ENCODE peak calls at places on chromosome 17, in four cellular contexts. D, F, E and T are unnamed samples.

GRCh38 chr17:6497496-6498221 is 53.4 kb downstream of the PIMREG start:
- DNase-seq in F (peak), D (no peak), E (no peak), T (no peak)

GRCh38 chr17:19743101-19744100 is 4.7 kb downstream of the ALDH3A1 start:
- DNase-seq in F (no peak), D (no peak), E (no peak), T (no peak)

GRCh38 chr17:38451030-38451839 is 23.0 kb downstream of the ARHGAP23 start:
- DNase-seq in F (peak), D (peak), E (no peak), T (peak)

GRCh38 chr17:63151981-63152523 is 186.0 kb downstream of the TANC2 start:
- DNase-seq in E (no peak), D (no peak), F (no peak), T (peak)

GRCh38 chr17:49508061-49508865 is 13.2 kb downstream of the NGFR start:
- DNase-seq in E (no peak), D (no peak), F (peak), T (no peak)

GRCh38 chr17:29884995-29885394 is 45.0 kb downstream of the SSH2 start:
- DNase-seq in D (no peak), E (no peak), F (no peak), T (no peak)

GRCh38 chr17:29125651-29126050 is 54.5 kb downstream of the MYO18A start:
- DNase-seq in F (no peak), D (no peak), E (no peak), T (no peak)

GRCh38 chr17:31074772-31075538 is 19.8 kb upstream of the NF1 start:
- DNase-seq in F (peak), E (no peak), D (peak), T (peak)

GRCh38 chr17:34254651-34255380 is at the start of gene CCL2:
- DNase-seq in E (peak), F (peak), D (peak), T (peak)

GRCh38 chr17:7477392-7478275 is 1.8 kb downstream of the ZBTB4 start:
- DNase-seq in D (no peak), E (peak), F (peak), T (peak)

GRCh38 chr17:67434061-67434525 is 57.0 kb downstream of the PITPNC1 start:
- DNase-seq in E (no peak), F (no peak), D (peak), T (no peak)

GRCh38 chr17:4161179-4161559 is 18.2 kb downstream of the CYB5D2 start:
- DNase-seq in F (peak), E (no peak), D (no peak), T (peak)

GRCh38 chr17:6753006-6753445 is 2.8 kb upstream of the XAF1 start:
- DNase-seq in D (peak), E (peak), F (peak), T (peak)

GRCh38 chr17:54864636-54865420 is 35.8 kb upstream of the TOM1L1 start:
- DNase-seq in F (no peak), E (no peak), D (no peak), T (no peak)

GRCh38 chr17:20934288-20934687 is 108.5 kb downstream of the USP22 start:
- DNase-seq in D (no peak), E (no peak), F (no peak), T (peak)

GRCh38 chr17:34997355-34997862 is 17.1 kb downstream of the LIG3 start:
- DNase-seq in D (no peak), F (no peak), E (peak), T (peak)

GRCh38 chr17:77891602-77892001 is 66.9 kb upstream of the TNRC6C start:
- DNase-seq in D (no peak), F (no peak), E (no peak), T (no peak)

GRCh38 chr17:21125862-21126261 is 902 bp upstream of the DHRS7B start:
- DNase-seq in F (no peak), D (peak), E (no peak), T (no peak)

GRCh38 chr17:27200476-27200875 is 93.4 kb upstream of the WSB1 start:
- DNase-seq in D (no peak), E (no peak), F (no peak), T (no peak)

GRCh38 chr17:21193031-21193430 is 20.9 kb downstream of the TMEM11 start:
- DNase-seq in D (no peak), E (no peak), F (no peak), T (no peak)

GRCh38 chr17:47724705-47725104 is 8.3 kb upstream of the TBX21 start:
- DNase-seq in D (no peak), E (no peak), F (no peak), T (no peak)

GRCh38 chr17:4229627-4230026 is 34.2 kb downstream of the ANKFY1 start:
- DNase-seq in D (no peak), F (no peak), E (no peak), T (peak)

GRCh38 chr17:36705651-36706436 is 104.5 kb downstream of the MRM1 start:
- DNase-seq in E (peak), D (no peak), F (peak), T (peak)

GRCh38 chr17:27603870-27604794 is 26.9 kb upstream of the LGALS9 start:
- DNase-seq in D (no peak), F (no peak), E (peak), T (no peak)

GRCh38 chr17:64240261-64240740 is 22.8 kb downstream of the TEX2 start:
- DNase-seq in F (peak), E (no peak), D (no peak), T (no peak)

GRCh38 chr17:80755650-80756405 is 211.2 kb downstream of the RPTOR start:
- DNase-seq in E (no peak), F (peak), D (no peak), T (no peak)
- TF ChIP-seq CTCF in E (no peak), F (peak), D (peak), T (peak)

GRCh38 chr17:82698974-82699442 is 510 bp upstream of the RAB40B start:
- DNase-seq in E (no peak), D (peak), F (no peak), T (no peak)

GRCh38 chr17:82696916-82697807 is 1.3 kb downstream of the RAB40B start:
- DNase-seq in F (peak), E (no peak), D (no peak), T (no peak)

GRCh38 chr17:82698065-82698973 is at the start of gene RAB40B:
- DNase-seq in E (peak), D (peak), F (peak), T (peak)

GRCh38 chr17:82697808-82698064 is 762 bp downstream of the RAB40B start:
- DNase-seq in E (no peak), F (no peak), D (no peak), T (no peak)

DNA sequence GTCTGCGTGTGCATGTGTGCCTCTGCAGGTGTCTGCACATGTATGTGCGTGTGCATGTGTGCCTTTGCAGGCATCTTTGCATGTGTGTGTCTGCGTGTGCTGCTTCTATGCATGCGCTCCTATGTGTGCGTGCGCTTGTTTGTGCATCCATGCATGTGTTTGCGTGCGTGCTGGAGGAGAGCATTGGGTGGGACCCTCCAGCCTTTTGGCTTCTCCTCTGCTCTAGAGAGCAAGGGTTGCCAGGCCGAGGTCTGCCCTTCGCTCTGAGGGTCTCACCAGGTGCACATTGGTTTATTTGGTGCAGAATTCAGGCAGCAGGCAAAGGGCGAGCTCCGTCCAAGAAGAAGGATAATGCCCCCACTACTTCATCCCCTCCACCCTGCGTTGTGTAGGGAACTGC is 1.1 kb upstream of the RAB40B start:
- DNase-seq in D (no peak), F (no peak), E (no peak), T (no peak)
- H3K4me3 ChIP-seq in D (peak), F (peak), E (no peak), T (no peak)

DNA sequence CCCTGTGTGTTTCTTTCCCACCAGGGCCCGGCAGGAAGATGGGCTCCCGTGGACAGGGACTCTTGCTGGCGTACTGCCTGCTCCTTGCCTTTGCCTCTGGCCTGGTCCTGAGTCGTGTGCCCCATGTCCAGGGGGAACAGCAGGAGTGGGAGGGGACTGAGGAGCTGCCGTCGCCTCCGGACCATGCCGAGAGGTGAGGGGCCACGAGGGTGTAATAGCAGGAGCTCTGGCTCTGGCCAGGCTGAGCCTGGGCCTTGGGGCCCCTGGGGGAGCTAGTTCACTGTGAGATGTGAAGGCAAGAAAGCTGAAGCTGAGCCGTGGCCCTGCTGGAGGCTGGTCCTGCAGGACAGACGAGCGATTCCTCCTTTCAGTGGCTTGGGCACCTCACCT is 20.0 kb downstream of the C1QTNF1 start:
- DNase-seq in F (no peak), E (no peak), D (no peak), T (no peak)
- TF ChIP-seq CTCF in F (no peak), E (no peak), D (no peak), T (no peak)

DNA sequence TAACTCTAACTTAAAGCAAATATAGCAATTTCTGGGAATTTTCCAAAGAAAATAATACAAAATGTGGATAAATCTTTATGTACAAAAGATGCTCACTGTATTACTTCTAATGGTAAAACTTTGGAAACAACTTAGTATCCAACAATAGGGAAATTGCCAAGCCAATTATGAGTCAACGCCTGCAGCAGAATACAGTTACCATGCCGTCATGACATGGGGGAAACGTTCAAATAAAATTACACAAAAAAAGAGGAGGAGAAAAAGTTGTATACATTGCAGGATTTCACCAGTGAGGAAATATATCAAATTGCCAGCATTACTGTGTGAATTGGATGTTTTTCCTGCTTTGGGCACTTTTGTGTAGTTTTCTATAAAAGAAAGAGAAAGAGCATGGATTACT is 469.6 kb downstream of the SOX9 start:
- DNase-seq in F (no peak), D (no peak), E (no peak), T (peak)
- H3K4me3 ChIP-seq in F (no peak), D (no peak), E (peak), T (peak)

GRCh38 chr17:42832934-42833770 is at the start of gene PSME3:
- DNase-seq in F (peak), D (peak), E (peak), T (peak)
- TF ChIP-seq CTCF in F (peak), D (no peak), E (no peak), T (peak)

DNA sequence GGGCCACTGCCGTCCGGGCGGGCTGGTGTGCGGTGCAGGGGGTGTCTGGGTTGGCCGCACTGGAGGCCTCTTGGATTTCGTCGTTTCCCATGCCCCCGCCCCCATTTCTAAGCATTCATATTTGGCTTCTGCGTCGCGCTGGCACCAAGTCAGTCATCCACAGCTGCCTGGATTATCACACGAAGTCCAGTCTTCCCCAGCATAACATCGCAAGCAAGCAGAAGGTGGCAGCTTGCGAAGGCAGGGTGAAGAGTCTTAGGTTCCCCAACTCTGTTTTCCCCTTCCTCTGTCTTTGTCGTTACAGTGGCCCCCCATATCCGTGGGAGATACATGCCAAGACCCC is 43.5 kb downstream of the ELAC2 start:
- DNase-seq in F (no peak), E (no peak), D (no peak), T (no peak)
- H3K4me3 ChIP-seq in F (no peak), E (no peak), D (peak), T (peak)

GRCh38 chr17:17783121-17783824 is 53.5 kb downstream of the SREBF1 start:
- DNase-seq in D (peak), E (peak), F (peak), T (peak)

GRCh38 chr17:17779015-17779611 is 57.7 kb downstream of the SREBF1 start:
- DNase-seq in E (no peak), F (no peak), D (no peak), T (no peak)

GRCh38 chr17:17782425-17783120 is 54.2 kb downstream of the SREBF1 start:
- DNase-seq in D (peak), F (peak), E (peak), T (peak)

GRCh38 chr17:17781591-17782424 is 55.0 kb downstream of the SREBF1 start:
- DNase-seq in D (peak), F (peak), E (peak), T (peak)

DNA sequence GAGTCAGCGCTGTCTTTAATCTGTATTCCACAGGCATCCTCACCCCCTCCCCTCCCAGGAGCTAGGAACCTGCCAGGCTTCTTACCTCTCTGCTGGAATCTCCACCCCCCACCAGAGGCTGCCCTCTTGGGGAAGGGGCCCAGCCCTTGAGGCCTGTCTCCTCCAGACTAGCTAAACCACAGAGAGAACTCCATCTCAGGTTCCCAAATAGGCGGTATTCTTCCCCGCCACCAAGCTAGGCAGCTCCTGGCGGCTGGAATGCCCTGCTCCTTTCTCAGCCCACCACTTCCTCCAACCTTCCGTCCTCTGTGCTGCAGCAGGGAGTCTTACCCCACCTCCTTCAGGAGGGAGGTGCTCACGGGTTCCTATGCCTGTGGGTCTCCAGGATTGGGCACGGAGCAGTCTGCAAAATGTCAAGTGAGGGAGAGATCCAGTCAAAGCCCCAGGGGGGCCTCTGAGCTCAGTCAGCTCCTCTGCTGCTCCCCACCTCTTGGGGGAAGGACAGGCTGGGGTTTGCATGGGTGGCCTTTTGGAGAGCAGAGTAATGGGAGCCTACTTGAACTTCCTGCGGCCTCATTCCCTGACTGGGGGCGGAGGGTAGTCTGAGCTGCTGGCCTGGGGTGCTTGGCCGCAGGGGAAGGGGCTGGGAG is 55.7 kb downstream of the SREBF1 start:
- DNase-seq in E (peak), D (peak), F (peak), T (peak)
- TF ChIP-seq CTCF in E (no peak), D (peak), F (peak), T (peak)

GRCh38 chr17:61755668-61756067 is 107.7 kb downstream of the BRIP1 start:
- DNase-seq in F (no peak), E (no peak), D (no peak), T (no peak)

GRCh38 chr17:61753696-61754095 is 109.6 kb downstream of the BRIP1 start:
- DNase-seq in E (no peak), D (no peak), F (no peak), T (no peak)

GRCh38 chr17:61756561-61756960 is 106.8 kb downstream of the BRIP1 start:
- DNase-seq in F (no peak), D (no peak), E (no peak), T (no peak)

GRCh38 chr17:61754124-61754523 is 109.2 kb downstream of the BRIP1 start:
- DNase-seq in F (no peak), D (no peak), E (no peak), T (no peak)

GRCh38 chr17:61755078-61755477 is 108.2 kb downstream of the BRIP1 start:
- DNase-seq in F (no peak), D (no peak), E (no peak), T (no peak)
- H3K4me3 ChIP-seq in F (no peak), D (no peak), E (no peak), T (no peak)